ENCODE peak calls at places on chromosomes 11 and 22, in four cellular contexts. U is HL-60, O is spleen, M is transverse colon. I is an unnamed sample.

GRCh38 chr22:30246962-30247376 is 410 bp upstream of the LIF start:
- DNase-seq in U (no peak), O (no peak), M (peak; percentile 85), I (no peak)

GRCh38 chr11:109697140-109697843 is 275.3 kb downstream of the C11orf87 start:
- DNase-seq in M (no peak), U (no peak), O (peak; percentile 47), I (peak; percentile 5)

GRCh38 chr11:79095424-79095823 is 345.4 kb downstream of the TENM4 start:
- DNase-seq in O (no peak), U (no peak), M (no peak), I (no peak)

GRCh38 chr22:45507798-45508197 is 5.1 kb downstream of the FBLN1 start:
- DNase-seq in U (no peak), O (no peak), M (no peak), I (no peak)

GRCh38 chr11:86183694-86184093 is 60.9 kb upstream of the EED start:
- DNase-seq in U (no peak), O (no peak), M (no peak), I (no peak)

GRCh38 chr11:10122337-10123197 is 171.5 kb downstream of the SBF2 start:
- DNase-seq in M (no peak), U (no peak), O (no peak), I (no peak)

GRCh38 chr11:66728760-66729385 is at the start of gene SPTBN2:
- DNase-seq in O (no peak), M (peak; percentile 16), U (no peak), I (no peak)

GRCh38 chr11:58921778-58922390 is 17.4 kb upstream of the GLYATL1 start:
- DNase-seq in M (no peak), U (no peak), O (no peak), I (no peak)

GRCh38 chr11:125887373-125888324 is at the start of gene HYLS1:
- DNase-seq in U (peak; percentile 78), O (peak; percentile 98), M (peak; percentile 94), I (peak; percentile 83)
- TF ChIP-seq POLR2AphosphoS5 in U (peak; percentile 64), O (peak; percentile 91), M (peak; percentile 93), I (peak; percentile 86)

DNA sequence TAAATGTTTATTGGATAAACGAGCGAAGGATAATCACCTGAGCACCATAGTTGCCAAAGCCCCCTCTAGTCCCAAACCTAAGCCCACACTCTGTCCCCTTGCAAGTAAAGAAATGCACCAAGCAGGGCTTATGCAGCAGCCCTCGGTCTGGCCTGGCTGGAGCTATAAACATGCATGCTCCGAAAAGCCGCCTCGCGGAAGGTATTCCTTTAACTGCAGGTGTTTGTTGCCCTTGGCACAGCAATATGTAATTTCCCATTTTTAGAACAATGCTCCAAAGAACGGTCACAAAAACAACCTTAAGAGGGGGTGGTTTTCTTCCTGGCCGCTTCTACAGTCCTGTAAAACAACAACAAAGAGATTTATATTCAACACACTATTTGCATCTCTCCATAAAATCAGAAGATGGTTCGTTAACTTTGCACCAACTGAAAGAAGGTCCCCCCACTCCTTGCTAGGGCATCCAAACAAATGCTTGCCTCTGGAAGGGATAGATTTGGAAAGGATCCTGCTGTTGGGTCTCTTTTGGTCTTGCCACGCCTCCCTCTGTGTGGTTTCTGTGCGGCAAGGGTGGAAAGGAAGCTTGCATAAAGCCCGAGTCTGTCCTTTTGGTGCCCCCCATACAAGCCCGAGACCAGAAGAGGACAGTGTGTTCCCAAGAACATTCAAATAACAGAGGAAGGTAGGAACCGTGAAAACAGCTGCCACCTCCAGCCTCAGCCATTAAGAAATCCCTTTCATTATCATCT is 14.9 kb downstream of the SCGB1A1 start:
- DNase-seq in U (no peak), O (no peak), M (peak; percentile 29), I (no peak)
- TF ChIP-seq POLR2AphosphoS5 in U (no peak), O (no peak), M (peak; percentile 9), I (no peak)

DNA sequence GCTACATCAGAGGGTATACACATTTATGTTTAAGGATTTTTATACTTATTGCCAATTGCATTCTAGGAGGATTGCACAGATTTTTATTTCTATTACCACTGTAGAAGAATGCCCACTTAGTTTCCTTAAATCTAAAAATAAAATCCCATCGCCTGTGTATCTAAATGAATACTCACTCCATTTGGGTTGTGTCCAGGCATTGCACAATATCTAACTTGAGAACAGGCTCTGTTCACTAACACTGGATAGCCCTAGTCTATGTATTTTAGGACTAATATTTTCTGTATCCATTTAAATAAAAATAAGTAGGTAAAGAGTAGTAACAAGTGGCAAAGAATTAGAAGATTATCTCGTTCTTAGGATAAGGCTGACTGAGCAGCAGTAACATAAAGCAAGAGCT is 4.1 kb downstream of the C11orf52 start:
- DNase-seq in M (no peak), O (no peak), U (no peak), I (no peak)
- TF ChIP-seq POLR2AphosphoS5 in M (peak; percentile 37), O (no peak), U (no peak), I (no peak)

GRCh38 chr11:92380882-92381281 is 156.3 kb downstream of the FAT3 start:
- DNase-seq in U (no peak), O (no peak), M (no peak), I (no peak)
- TF ChIP-seq POLR2AphosphoS5 in U (no peak), O (no peak), M (no peak), I (no peak)

GRCh38 chr11:69702239-69702668 is 1.6 kb downstream of the FGF19 start:
- DNase-seq in O (peak; percentile 35), M (no peak), U (no peak), I (no peak)

GRCh38 chr11:69702769-69703510 is 882 bp downstream of the FGF19 start:
- DNase-seq in O (peak; percentile 52), U (no peak), M (no peak), I (no peak)

GRCh38 chr11:69705246-69705856 is 1.5 kb upstream of the FGF19 start:
- DNase-seq in U (no peak), O (no peak), M (no peak), I (no peak)

GRCh38 chr11:69704508-69705245 is 855 bp upstream of the FGF19 start:
- DNase-seq in M (no peak), O (peak; percentile 48), U (no peak), I (no peak)

DNA sequence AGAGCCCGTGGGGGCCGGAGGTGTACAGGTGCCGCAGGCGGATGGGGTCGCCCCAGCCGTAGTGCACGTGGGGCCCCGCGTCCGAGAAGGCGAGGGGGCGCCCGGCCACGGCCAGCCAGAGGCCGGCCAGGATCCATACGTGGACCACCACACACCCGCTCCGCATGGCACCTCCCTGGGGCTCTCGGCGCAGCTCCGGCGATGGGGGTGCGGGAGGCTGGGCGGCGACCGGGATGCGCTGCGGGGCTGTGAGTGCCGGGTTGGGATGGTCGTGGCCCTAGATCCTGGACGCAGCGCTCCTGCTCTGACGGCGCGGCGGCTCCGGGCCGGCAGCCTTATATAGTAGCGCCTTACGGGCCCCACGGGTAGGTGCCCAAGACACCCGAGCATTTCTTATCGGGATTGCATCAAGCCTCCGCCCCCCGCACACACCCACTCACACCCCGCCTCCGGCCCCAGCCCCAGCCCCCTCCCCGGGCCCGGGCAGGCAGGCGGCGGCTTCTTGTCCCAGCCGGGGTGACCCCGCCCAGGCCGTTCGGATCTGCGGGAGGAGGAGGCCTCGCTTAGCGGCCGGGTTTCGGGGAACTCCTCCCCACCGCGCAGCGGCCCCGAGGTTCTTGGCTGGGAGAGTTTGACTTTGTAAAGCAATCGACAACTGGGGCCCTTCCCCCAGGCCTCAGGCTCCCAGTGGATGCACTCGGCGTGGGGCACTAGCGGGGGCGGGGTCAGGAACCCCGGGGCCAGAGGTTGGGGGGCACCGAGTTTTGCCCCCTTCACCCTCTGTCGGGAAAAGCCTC is at the start of gene FGF19:
- DNase-seq in M (no peak), O (peak; percentile 72), U (no peak), I (no peak)
- TF ChIP-seq POLR2AphosphoS5 in M (no peak), O (no peak), U (no peak), I (no peak)

GRCh38 chr11:125063429-125064043 is 431 bp downstream of the SLC37A2 start:
- DNase-seq in M (no peak), U (no peak), O (peak; percentile 76), I (no peak)
- TF ChIP-seq POLR2AphosphoS5 in M (no peak), U (no peak), O (no peak), I (no peak)

GRCh38 chr11:76902121-76903014 is 41.6 kb downstream of the ACER3 start:
- DNase-seq in M (no peak), O (no peak), U (no peak), I (no peak)
- TF ChIP-seq POLR2AphosphoS5 in M (no peak), O (no peak), U (no peak), I (no peak)